ENCODE peak calls at places on chromosome 13, in four cellular contexts. C is Peyer's patch, V is astrocyte, M is fibroblast of lung. O is an unnamed sample.
A peak's percentile ranks its signal among the peaks of the same experiment; 100 is the strongest.

GRCh38 chr13:31908696-31909386 is 122.7 kb upstream of the FRY start:
- DNase-seq in C (no peak), V (no peak), M (no peak), O (no peak)

GRCh38 chr13:74104661-74105275 is 29.4 kb downstream of the KLF12 start:
- DNase-seq in C (no peak), V (no peak), M (no peak), O (no peak)

GRCh38 chr13:98910501-98910951 is 67.3 kb downstream of the DOCK9 start:
- DNase-seq in C (no peak), V (peak; percentile 52), M (peak; percentile 71), O (no peak)

GRCh38 chr13:111853766-111854165 is 213.2 kb upstream of the SOX1 start:
- DNase-seq in C (no peak), V (no peak), M (no peak), O (no peak)

GRCh38 chr13:31765441-31765840 is 26.1 kb downstream of the RXFP2 start:
- DNase-seq in C (no peak), V (peak; percentile 91), M (peak; percentile 93), O (peak; percentile 87)

GRCh38 chr13:73722120-73722519 is 412.1 kb downstream of the KLF12 start:
- DNase-seq in C (no peak), V (peak; percentile 82), M (peak; percentile 86), O (peak; percentile 19)

GRCh38 chr13:24827799-24828198 is 63.8 kb downstream of the RNF17 start:
- DNase-seq in C (no peak), V (no peak), M (no peak), O (no peak)

GRCh38 chr13:97875911-97876310 is 77.6 kb upstream of the IPO5 start:
- DNase-seq in C (no peak), V (no peak), M (no peak), O (no peak)

GRCh38 chr13:41652735-41653361 is 195.5 kb downstream of the RGCC start:
- DNase-seq in C (peak; percentile 47), V (no peak), M (peak; percentile 60), O (no peak)

GRCh38 chr13:30032263-30032662 is 181.8 kb upstream of the UBL3 start:
- DNase-seq in C (no peak), V (no peak), M (no peak), O (no peak)

GRCh38 chr13:31122544-31123260 is 39.0 kb downstream of the HSPH1 start:
- DNase-seq in C (no peak), V (no peak), M (no peak), O (no peak)

GRCh38 chr13:100710176-100710575 is 35.6 kb upstream of the TMTC4 start:
- DNase-seq in C (no peak), V (peak; percentile 12), M (peak; percentile 23), O (no peak)

GRCh38 chr13:93318538-93318937 is 91.9 kb downstream of the GPC6 start:
- DNase-seq in C (no peak), V (peak; percentile 17), M (peak; percentile 39), O (no peak)

GRCh38 chr13:68254151-68254550 is 1024.0 kb upstream of the PCDH9 start:
- DNase-seq in C (no peak), V (no peak), M (peak; percentile 1), O (no peak)

GRCh38 chr13:20182231-20182846 is 10.4 kb downstream of the GJB2 start:
- DNase-seq in C (peak; percentile 80), V (peak; percentile 47), M (peak; percentile 65), O (peak; percentile 48)

GRCh38 chr13:99371956-99372355 is 64.8 kb upstream of the GPR183 start:
- DNase-seq in C (peak; percentile 74), V (no peak), M (no peak), O (no peak)

GRCh38 chr13:110869805-110870706 is 44.8 kb downstream of the ANKRD10 start:
- DNase-seq in C (peak; percentile 78), V (peak; percentile 100), M (peak; percentile 100), O (peak; percentile 99)

GRCh38 chr13:93002071-93002470 is 224.5 kb upstream of the GPC6 start:
- DNase-seq in C (no peak), V (peak; percentile 25), M (peak; percentile 9), O (no peak)

GRCh38 chr13:26600345-26600761 is 42.9 kb downstream of the WASF3 start:
- DNase-seq in C (no peak), V (peak; percentile 20), M (peak; percentile 42), O (peak; percentile 42)

GRCh38 chr13:29799041-29799440 is 51.4 kb downstream of the UBL3 start:
- DNase-seq in C (no peak), V (no peak), M (no peak), O (no peak)

GRCh38 chr13:88063741-88064140 is 392.6 kb downstream of the SLITRK5 start:
- DNase-seq in C (no peak), V (no peak), M (peak; percentile 12), O (no peak)

GRCh38 chr13:62887046-62887445 is 1471.4 kb upstream of the PCDH20 start:
- DNase-seq in C (no peak), V (no peak), M (no peak), O (no peak)

GRCh38 chr13:50081106-50081898 is 66.1 kb downstream of the KCNRG start:
- DNase-seq in C (peak; percentile 82), V (no peak), M (no peak), O (no peak)

DNA sequence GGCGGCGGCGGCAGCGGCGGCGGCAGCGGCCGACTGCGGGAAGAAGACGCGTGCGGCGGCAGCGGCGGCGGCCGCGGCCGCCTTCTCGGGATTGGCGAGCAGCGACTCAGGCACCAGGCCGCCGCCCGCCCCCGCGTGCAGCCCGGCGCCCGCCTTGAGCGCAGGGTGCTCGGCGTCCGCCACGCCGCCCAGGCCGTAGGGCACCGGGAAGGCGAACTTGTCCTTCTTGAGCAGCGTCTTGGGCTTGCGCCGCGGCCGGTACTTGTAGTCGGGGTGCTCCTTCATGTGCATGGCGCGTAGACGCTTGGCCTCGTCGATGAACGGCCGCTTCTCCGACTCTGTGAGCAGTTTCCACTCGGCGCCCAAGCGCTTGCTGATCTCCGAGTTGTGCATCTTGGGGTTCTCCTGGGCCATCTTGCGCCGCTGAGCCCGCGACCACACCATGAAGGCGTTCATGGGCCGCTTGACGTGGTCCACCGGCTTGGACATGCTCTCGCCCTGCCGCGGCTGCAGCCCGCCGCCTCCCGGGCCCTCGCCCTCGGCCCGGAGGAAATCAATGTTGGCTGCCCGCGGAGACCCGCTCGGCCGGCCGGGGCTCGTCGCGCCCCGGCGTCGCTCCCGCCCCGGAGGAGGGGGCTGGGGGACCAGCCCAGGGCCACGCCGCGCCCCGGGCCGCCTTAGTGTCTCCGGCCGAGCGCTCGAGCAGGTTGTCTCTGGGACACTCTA is 621 bp downstream of the SOX21 start:
- DNase-seq in C (no peak), V (peak; percentile 29), M (peak; percentile 42), O (no peak)
- H3K4me3 ChIP-seq in C (no peak overlapping the region), V (no peak overlapping the region), M (no peak overlapping the region), O (no peak overlapping the region)

GRCh38 chr13:114065926-114066774 is 66.3 kb downstream of the RASA3 start:
- DNase-seq in C (peak; percentile 80), V (no peak), M (no peak), O (no peak)
- H3K4me3 ChIP-seq in C (peak overlapping the region; percentile 40), V (peak overlapping the region; percentile 17), M (no peak overlapping the region), O (no peak overlapping the region)

DNA sequence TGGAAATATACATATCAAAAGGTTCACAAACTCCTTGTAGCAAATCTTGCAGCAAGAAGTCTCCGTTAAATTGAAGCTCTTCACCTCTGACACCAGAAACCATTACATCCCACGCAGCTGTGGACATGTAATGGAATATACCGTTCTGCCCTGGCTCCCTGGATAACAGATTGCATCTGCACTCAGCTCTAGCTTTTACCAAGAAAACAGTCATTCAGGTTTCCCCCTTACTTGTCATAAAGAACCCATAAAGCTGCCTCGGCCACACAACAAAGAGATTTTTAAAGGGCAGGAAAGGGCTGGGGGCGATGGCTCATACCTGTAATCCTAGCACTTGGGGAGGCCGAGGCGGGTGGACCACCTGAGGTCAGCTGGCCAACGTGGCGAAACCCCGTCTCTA is 127.6 kb upstream of the RFC3 start:
- DNase-seq in C (no peak), V (no peak), M (no peak), O (no peak)
- H3K4me3 ChIP-seq in C (no peak overlapping the region), V (no peak overlapping the region), M (no peak overlapping the region), O (no peak overlapping the region)

DNA sequence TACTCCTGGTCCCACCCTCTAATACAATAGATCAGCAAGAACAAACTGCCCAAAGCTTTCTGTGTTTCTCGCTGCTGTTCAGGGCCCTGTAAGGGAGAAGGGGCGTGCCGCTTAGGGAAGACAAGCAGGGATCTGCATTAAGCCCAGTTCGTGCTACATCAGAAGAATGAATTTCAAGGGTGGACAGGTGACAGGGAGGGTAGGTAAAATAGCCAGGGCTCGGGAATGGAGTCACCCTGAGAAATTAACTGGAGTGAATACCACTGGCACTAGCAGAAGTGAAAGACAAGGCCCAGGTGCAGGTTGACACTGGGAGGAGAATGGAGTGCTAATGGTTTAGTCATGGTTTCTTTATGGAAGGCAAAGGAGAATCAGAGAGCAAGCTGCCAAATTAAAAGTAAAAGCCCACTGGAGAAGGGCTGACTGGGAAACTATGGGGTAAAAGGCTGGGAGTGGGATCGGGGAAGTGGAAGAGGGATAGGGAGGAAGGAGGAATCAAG is 183.1 kb upstream of the TSC22D1 start:
- DNase-seq in C (no peak), V (peak; percentile 52), M (peak; percentile 52), O (no peak)
- H3K4me3 ChIP-seq in C (no peak overlapping the region), V (peak overlapping the region; percentile 12), M (no peak overlapping the region), O (no peak overlapping the region)

GRCh38 chr13:75220238-75220542 is 261.8 kb downstream of the TBC1D4 start:
- DNase-seq in C (no peak), V (no peak), M (no peak), O (no peak)
- H3K4me3 ChIP-seq in C (no peak overlapping the region), V (no peak overlapping the region), M (no peak overlapping the region), O (no peak overlapping the region)

DNA sequence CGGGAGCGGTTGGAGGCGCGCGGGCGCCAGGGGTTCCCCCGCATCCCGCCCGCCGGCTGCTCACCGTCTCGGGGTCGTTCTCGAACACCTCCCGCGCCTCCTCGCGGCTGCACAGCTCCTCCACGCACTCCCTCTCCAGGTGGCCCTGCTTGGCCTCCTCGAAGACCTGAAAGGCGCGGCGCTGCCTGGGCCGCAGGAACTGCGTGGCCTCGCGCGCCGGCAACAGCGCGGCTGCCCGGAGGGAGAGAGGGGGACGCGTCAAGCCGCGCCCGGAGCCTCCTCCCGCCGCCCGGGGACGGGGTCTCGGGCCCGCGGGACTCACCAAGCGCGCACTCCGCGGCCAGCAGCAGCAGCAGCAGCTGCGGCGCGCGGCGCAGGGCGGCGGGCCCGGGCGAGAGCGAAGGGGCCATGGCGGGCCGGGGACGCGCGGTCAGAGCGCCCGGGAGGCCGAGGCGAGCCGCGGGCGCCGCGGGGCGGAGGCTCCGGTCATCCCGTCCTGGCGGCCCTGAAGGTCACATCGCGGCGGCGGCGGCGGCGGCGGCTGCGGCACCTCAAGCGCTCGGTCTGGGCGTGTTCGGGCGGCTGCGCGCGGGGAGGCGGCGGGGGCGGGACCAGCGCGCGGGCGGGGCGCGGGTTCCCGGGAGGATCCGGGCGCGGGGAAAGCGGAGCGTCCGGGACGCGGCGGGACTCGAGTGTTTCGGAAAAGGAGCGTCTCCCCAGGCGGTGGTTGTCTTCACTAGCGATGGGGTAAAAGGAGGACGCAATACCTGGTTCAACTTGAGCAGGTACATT is at the start of gene GAS6:
- DNase-seq in C (peak; percentile 81), V (no peak), M (peak; percentile 51), O (no peak)
- H3K4me3 ChIP-seq in C (peak within 1 kb of the TSS; percentile 58), V (peak within 1 kb of the TSS; percentile 85), M (peak within 1 kb of the TSS; percentile 86), O (peak within 1 kb of the TSS; percentile 78)

GRCh38 chr13:21326155-21327030 is 132.7 kb downstream of the ZDHHC20 start:
- DNase-seq in C (peak; percentile 57), V (peak; percentile 22), M (peak; percentile 46), O (peak; percentile 8)
- H3K4me3 ChIP-seq in C (peak overlapping the region; percentile 14), V (peak overlapping the region; percentile 55), M (peak overlapping the region; percentile 53), O (peak overlapping the region; percentile 47)

DNA sequence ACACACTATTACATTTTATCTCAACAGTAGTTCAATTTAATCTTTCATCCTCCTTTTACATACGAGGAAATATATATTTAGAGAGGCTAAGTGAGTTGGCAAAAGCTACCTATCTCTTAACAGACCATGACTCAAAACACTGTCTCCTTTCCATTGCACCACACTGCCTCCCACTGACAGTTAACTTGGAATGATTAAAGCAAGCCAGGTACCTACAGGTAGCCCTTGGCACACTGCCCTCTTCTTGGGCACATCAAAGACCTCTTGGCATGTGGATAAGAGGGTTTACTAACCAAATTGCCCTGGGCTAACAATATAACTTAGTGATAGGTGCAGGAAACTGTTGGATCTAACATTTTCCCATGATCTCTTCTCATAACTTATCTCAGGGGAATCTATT is 1.9 kb downstream of the ABHD13 start:
- DNase-seq in C (peak; percentile 69), V (no peak), M (no peak), O (no peak)
- H3K4me3 ChIP-seq in C (no peak overlapping the region), V (no peak overlapping the region), M (no peak overlapping the region), O (no peak overlapping the region)

O was measured in skeletal muscle cell.